ENCODE peak calls at places on chromosome 10, in six cellular contexts. One of them, this sample, is unnamed.
A peak's percentile ranks its signal among the peaks of the same experiment; 100 is the strongest.

GRCh38 chr10:120833222-120833928 is 17.8 kb upstream of the WDR11 start:
- DNase-seq in H1: no peak
- DNase-seq in GM12878: no peak
- DNase-seq in HepG2: no peak
- DNase-seq in K562: no peak
- DNase-seq in GM12891: no peak
- DNase-seq in this sample: no peak

GRCh38 chr10:37680716-37681616 is 176.4 kb downstream of the ZNF248 start:
- DNase-seq in GM12891: no peak
- DNase-seq in GM12878: no peak
- DNase-seq in HepG2: no peak
- DNase-seq in K562: no peak
- DNase-seq in H1: no peak
- DNase-seq in this sample: no peak

GRCh38 chr10:116096501-116096900 is 176.5 kb downstream of the GFRA1 start:
- DNase-seq in HepG2: no peak
- DNase-seq in K562: no peak
- DNase-seq in H1: no peak
- DNase-seq in GM12891: no peak
- DNase-seq in GM12878: no peak
- DNase-seq in this sample: no peak

GRCh38 chr10:105148456-105148855 is 507.4 kb downstream of the SORCS3 start:
- DNase-seq in K562: no peak
- DNase-seq in GM12878: no peak
- DNase-seq in GM12891: no peak
- DNase-seq in HepG2: no peak
- DNase-seq in H1: no peak
- DNase-seq in this sample: no peak

GRCh38 chr10:127343831-127344230 is 147.4 kb upstream of the INSYN2A start:
- DNase-seq in GM12891: no peak
- DNase-seq in HepG2: no peak
- DNase-seq in H1: no peak
- DNase-seq in K562: no peak
- DNase-seq in GM12878: no peak
- DNase-seq in this sample: no peak

GRCh38 chr10:93827035-93827804 is 66.6 kb upstream of the SLC35G1 start:
- DNase-seq in GM12878: no peak
- DNase-seq in H1: no peak
- DNase-seq in GM12891: no peak
- DNase-seq in K562: no peak
- DNase-seq in HepG2: no peak
- DNase-seq in this sample: no peak

GRCh38 chr10:5424751-5425150 is 12.4 kb downstream of the NET1 start:
- DNase-seq in K562: no peak
- DNase-seq in HepG2: no peak
- DNase-seq in GM12878: no peak
- DNase-seq in H1: no peak
- DNase-seq in GM12891: no peak
- DNase-seq in this sample: no peak

GRCh38 chr10:44510716-44511115 is 125.8 kb upstream of the CXCL12 start:
- DNase-seq in GM12878: no peak
- DNase-seq in GM12891: no peak
- DNase-seq in HepG2: no peak
- DNase-seq in H1: no peak
- DNase-seq in K562: no peak
- DNase-seq in this sample: no peak

GRCh38 chr10:124923684-124924083 is 18.2 kb upstream of the ZRANB1 start:
- DNase-seq in HepG2: no peak
- DNase-seq in GM12891: no peak
- DNase-seq in GM12878: no peak
- DNase-seq in H1: no peak
- DNase-seq in K562: no peak
- DNase-seq in this sample: no peak
- TF ChIP-seq POLR2A in HepG2: no peak
- TF ChIP-seq POLR2A in GM12891: no peak
- TF ChIP-seq POLR2A in GM12878: no peak
- TF ChIP-seq POLR2A in H1: no peak
- TF ChIP-seq POLR2A in K562: no peak
- TF ChIP-seq POLR2A in this sample: no peak

GRCh38 chr10:26222563-26222962 is 6.0 kb downstream of the GAD2 start:
- DNase-seq in GM12891: no peak
- DNase-seq in H1: no peak
- DNase-seq in K562: peak; percentile 29
- DNase-seq in GM12878: no peak
- DNase-seq in HepG2: no peak
- DNase-seq in this sample: no peak
- TF ChIP-seq TAF1 in GM12891: no peak
- TF ChIP-seq TAF1 in H1: no peak
- TF ChIP-seq TAF1 in K562: no peak
- TF ChIP-seq TAF1 in GM12878: no peak
- TF ChIP-seq TAF1 in HepG2: no peak
- TF ChIP-seq TAF1 in this sample: no peak

GRCh38 chr10:3068201-3068967 is 1.0 kb downstream of the PFKP start:
- DNase-seq in HepG2: no peak
- DNase-seq in H1: no peak
- DNase-seq in GM12878: no peak
- DNase-seq in K562: peak; percentile 67
- DNase-seq in GM12891: peak; percentile 71
- DNase-seq in this sample: peak; percentile 62
- TF ChIP-seq POLR2A in HepG2: no peak
- TF ChIP-seq POLR2A in H1: peak; percentile 24
- TF ChIP-seq POLR2A in GM12878: peak; percentile 69
- TF ChIP-seq POLR2A in K562: no peak
- TF ChIP-seq POLR2A in GM12891: no peak
- TF ChIP-seq POLR2A in this sample: peak; percentile 38

GRCh38 chr10:13382759-13383753 is 35.0 kb upstream of the SEPHS1 start:
- DNase-seq in GM12878: no peak
- DNase-seq in HepG2: no peak
- DNase-seq in K562: no peak
- DNase-seq in GM12891: no peak
- DNase-seq in H1: no peak
- DNase-seq in this sample: no peak
- TF ChIP-seq TAF1 in GM12878: no peak
- TF ChIP-seq TAF1 in HepG2: no peak
- TF ChIP-seq TAF1 in K562: no peak
- TF ChIP-seq TAF1 in GM12891: no peak
- TF ChIP-seq TAF1 in H1: no peak
- TF ChIP-seq TAF1 in this sample: no peak

GRCh38 chr10:83427101-83427500 is 712.2 kb upstream of the GHITM start:
- DNase-seq in K562: no peak
- DNase-seq in HepG2: no peak
- DNase-seq in GM12891: no peak
- DNase-seq in GM12878: no peak
- DNase-seq in H1: no peak
- DNase-seq in this sample: no peak
- TF ChIP-seq POLR2A in K562: no peak
- TF ChIP-seq POLR2A in HepG2: no peak
- TF ChIP-seq POLR2A in GM12891: no peak
- TF ChIP-seq POLR2A in GM12878: no peak
- TF ChIP-seq POLR2A in H1: no peak
- TF ChIP-seq POLR2A in this sample: no peak

GRCh38 chr10:30647089-30647488 is 17.5 kb upstream of the LYZL2 start:
- DNase-seq in HepG2: no peak
- DNase-seq in K562: no peak
- DNase-seq in H1: no peak
- DNase-seq in GM12891: no peak
- DNase-seq in GM12878: no peak
- DNase-seq in this sample: no peak
- TF ChIP-seq TAF1 in HepG2: no peak
- TF ChIP-seq TAF1 in K562: no peak
- TF ChIP-seq TAF1 in H1: no peak
- TF ChIP-seq TAF1 in GM12891: no peak
- TF ChIP-seq TAF1 in GM12878: no peak
- TF ChIP-seq TAF1 in this sample: no peak

GRCh38 chr10:101816375-101816773 is 1.9 kb downstream of the OGA start:
- DNase-seq in HepG2: no peak
- DNase-seq in GM12878: no peak
- DNase-seq in K562: no peak
- DNase-seq in H1: no peak
- DNase-seq in GM12891: no peak
- DNase-seq in this sample: no peak

GRCh38 chr10:101818958-101819633 is 852 bp upstream of the OGA start:
- DNase-seq in K562: peak; percentile 71
- DNase-seq in H1: no peak
- DNase-seq in HepG2: peak; percentile 76
- DNase-seq in GM12878: no peak
- DNase-seq in GM12891: no peak
- DNase-seq in this sample: no peak

GRCh38 chr10:101816913-101817541 is 1.2 kb downstream of the OGA start:
- DNase-seq in GM12878: no peak
- DNase-seq in GM12891: no peak
- DNase-seq in K562: no peak
- DNase-seq in H1: no peak
- DNase-seq in HepG2: no peak
- DNase-seq in this sample: no peak

GRCh38 chr10:101818119-101818957 is at the start of gene OGA:
- DNase-seq in HepG2: peak; percentile 99
- DNase-seq in GM12891: peak; percentile 85
- DNase-seq in H1: peak; percentile 99
- DNase-seq in K562: peak; percentile 96
- DNase-seq in GM12878: peak; percentile 100
- DNase-seq in this sample: peak; percentile 92

DNA sequence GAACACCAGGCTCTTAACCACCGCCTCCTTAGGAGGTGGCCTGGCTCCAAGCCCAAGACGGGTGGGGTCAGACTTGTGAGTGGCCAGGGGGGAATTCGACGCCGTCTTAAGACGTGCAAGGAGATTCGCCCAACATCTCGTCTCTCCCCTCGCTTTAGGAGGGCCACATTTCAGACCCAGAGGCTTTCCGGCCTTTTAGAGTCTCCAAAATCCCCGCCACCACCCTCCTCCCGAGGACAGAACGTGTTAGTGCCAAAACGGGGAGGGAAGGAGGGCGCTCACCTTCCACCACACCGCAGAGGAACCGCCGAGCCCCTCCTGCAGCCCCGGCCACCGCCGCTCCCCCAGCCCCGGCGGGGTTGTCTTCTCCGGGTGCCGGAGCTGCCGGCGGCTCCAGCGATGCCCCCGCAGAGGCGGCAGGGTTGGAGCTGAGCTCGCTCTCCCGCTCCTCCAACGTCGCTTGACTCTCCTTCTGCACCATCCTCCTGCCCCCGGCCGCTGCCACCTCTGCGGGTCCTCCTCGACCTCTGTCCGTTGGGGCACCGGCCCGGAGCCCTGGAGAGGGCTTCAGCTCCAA is 614 bp downstream of the OGA start:
- DNase-seq in K562: peak; percentile 92
- DNase-seq in H1: no peak
- DNase-seq in GM12878: no peak
- DNase-seq in HepG2: no peak
- DNase-seq in GM12891: no peak
- DNase-seq in this sample: no peak
- TF ChIP-seq POLR2A in K562: no peak
- TF ChIP-seq POLR2A in H1: peak; percentile 46
- TF ChIP-seq POLR2A in GM12878: peak; percentile 15
- TF ChIP-seq POLR2A in HepG2: no peak
- TF ChIP-seq POLR2A in GM12891: no peak
- TF ChIP-seq POLR2A in this sample: no peak

GRCh38 chr10:3514691-3515090 is 270.3 kb downstream of the KLF6 start:
- DNase-seq in GM12891: no peak
- DNase-seq in HepG2: no peak
- DNase-seq in K562: no peak
- DNase-seq in H1: no peak
- DNase-seq in GM12878: no peak
- DNase-seq in this sample: no peak
- TF ChIP-seq TAF1 in GM12891: no peak
- TF ChIP-seq TAF1 in HepG2: no peak
- TF ChIP-seq TAF1 in K562: no peak
- TF ChIP-seq TAF1 in H1: no peak
- TF ChIP-seq TAF1 in GM12878: no peak
- TF ChIP-seq TAF1 in this sample: no peak